ENCODE peak calls at places on chromosomes 6 and 20, in five cellular contexts. X is nephron progenitor cell, Y is AG09309, R is AG09319, L is endothelial cell. C is an unnamed sample.

GRCh38 chr6:32082951-32083350 is 26.2 kb downstream of the TNXB start:
- DNase-seq in Y (peak; percentile 85), L (no peak), R (peak; percentile 85), X (no peak), C (peak; percentile 86)

GRCh38 chr20:49668181-49668877 is 45.3 kb downstream of the B4GALT5 start:
- DNase-seq in R (no peak), X (peak; percentile 23), Y (no peak), L (no peak), C (no peak)

GRCh38 chr20:5719861-5720401 is 30.3 kb upstream of the SHLD1 start:
- DNase-seq in R (no peak), L (no peak), Y (no peak), X (no peak), C (no peak)

GRCh38 chr6:136767583-136768307 is 24.5 kb downstream of the MAP3K5 start:
- DNase-seq in L (no peak), R (no peak), X (no peak), Y (no peak), C (peak; percentile 78)

GRCh38 chr6:54244430-54244829 is 63.8 kb upstream of the TINAG start:
- DNase-seq in R (no peak), L (no peak), X (no peak), Y (no peak), C (peak; percentile 18)

GRCh38 chr6:5398530-5398929 is 137.2 kb downstream of the FARS2 start:
- DNase-seq in Y (peak; percentile 27), L (no peak), R (no peak), X (no peak), C (peak; percentile 59)

GRCh38 chr6:166477647-166478365 is 95.1 kb upstream of the MPC1 start:
- DNase-seq in R (no peak), Y (no peak), X (no peak), L (no peak), C (no peak)

GRCh38 chr6:159461266-159461665 is 231.8 kb downstream of the SOD2 start:
- DNase-seq in X (no peak), L (no peak), Y (no peak), R (no peak), C (peak; percentile 8)

GRCh38 chr6:155495011-155495768 is 39.6 kb upstream of the NOX3 start:
- DNase-seq in R (peak; percentile 88), L (peak; percentile 25), X (peak; percentile 28), Y (peak; percentile 90), C (peak; percentile 99)

GRCh38 chr20:62237772-62238568 is at the start of gene OSBPL2:
- DNase-seq in R (peak; percentile 94), Y (peak; percentile 86), L (peak; percentile 100), X (peak; percentile 99), C (peak; percentile 98)
- TF ChIP-seq CTCF in R (no peak), Y (no peak), L (no peak), X (no peak), C (no peak)

DNA sequence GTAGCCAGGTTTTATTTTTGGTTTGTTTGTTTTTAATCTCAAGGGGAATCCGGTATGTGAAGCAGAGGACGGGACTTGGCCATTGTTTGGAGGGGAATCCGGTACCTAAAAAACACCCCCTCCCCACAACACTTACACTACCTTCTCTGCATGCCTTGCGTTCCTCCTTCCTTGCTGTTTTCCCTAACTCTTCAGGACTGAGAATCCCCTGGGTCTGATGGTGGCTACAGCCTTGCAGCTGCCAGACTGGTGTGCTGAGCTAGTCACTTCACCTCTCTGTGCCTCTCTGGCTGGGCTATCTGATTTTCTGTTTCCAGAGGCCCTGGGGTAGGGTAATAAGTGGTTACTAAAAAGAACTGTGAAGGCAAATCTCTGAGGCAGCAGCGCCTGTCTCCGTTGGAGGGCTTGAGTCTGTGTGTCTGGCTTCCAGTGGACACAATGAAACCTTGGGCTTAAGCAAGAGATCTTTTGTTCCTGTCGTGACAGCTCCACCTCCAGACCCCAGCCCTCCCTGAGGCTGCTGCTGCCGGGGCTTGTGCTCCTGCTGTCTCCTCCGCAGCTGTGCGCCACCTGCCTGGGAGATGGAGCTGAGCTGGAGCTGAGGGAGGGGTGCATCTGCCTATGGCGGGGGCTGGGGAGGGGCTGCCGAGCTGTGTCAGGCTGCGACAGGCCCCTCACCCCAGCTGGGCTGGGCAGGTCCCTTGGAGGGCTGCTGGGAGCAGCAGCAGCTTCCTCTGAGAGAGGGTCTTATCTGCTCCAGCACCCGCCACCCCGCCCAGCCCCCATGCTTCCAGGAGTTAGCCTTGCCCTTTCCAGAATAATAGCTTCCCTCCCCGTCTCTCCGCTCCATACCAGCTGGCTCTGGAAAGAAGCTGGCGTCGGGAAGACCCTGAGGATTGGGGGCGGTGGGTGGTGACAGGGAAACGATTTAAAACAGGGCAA is 65.8 kb upstream of the CCDC167 start:
- DNase-seq in X (peak; percentile 64), L (peak; percentile 63), R (no peak), Y (no peak), C (no peak)
- TF ChIP-seq CTCF in X (no peak), L (no peak), R (no peak), Y (peak; percentile 11), C (no peak)

GRCh38 chr20:33285861-33286495 is 3.0 kb downstream of the BPIFB1 start:
- DNase-seq in R (no peak), Y (no peak), X (no peak), L (no peak), C (no peak)

GRCh38 chr20:33291830-33292355 is 8.9 kb downstream of the BPIFB1 start:
- DNase-seq in X (peak; percentile 76), Y (no peak), R (no peak), L (peak; percentile 77), C (peak; percentile 4)

GRCh38 chr20:33287884-33288283 is 4.9 kb downstream of the BPIFB1 start:
- DNase-seq in L (no peak), Y (no peak), X (no peak), R (no peak), C (no peak)

GRCh38 chr20:33291416-33291815 is 8.4 kb downstream of the BPIFB1 start:
- DNase-seq in L (no peak), X (no peak), R (no peak), Y (no peak), C (no peak)

DNA sequence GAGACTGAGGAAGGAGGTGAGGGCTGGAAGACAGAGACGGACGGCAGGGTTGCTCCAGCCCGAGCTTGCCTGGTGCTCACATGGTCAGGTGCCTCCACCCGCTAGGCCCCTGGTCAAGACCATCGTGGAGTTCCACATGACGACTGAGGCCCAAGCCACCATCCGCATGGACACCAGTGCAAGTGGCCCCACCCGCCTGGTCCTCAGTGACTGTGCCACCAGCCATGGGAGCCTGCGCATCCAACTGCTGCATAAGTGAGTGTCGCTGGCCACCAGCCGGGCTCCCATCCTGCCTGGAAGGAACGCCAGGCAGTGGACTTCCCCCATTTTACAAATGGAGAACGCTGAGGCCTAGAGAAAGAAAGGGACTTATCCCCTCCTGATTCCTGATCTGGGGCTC is 7.8 kb downstream of the BPIFB1 start:
- DNase-seq in Y (no peak), X (no peak), R (no peak), L (no peak), C (no peak)
- TF ChIP-seq CTCF in Y (no peak), X (no peak), R (no peak), L (no peak), C (no peak)

GRCh38 chr20:56245761-56246160 is 2.8 kb upstream of the MC3R start:
- DNase-seq in L (no peak), X (no peak), R (no peak), Y (no peak), C (peak; percentile 59)

GRCh38 chr20:56247954-56248782 is at the start of gene MC3R:
- DNase-seq in Y (peak; percentile 14), X (peak; percentile 30), R (peak; percentile 3), L (no peak), C (peak; percentile 34)

GRCh38 chr20:56244259-56244658 is 4.3 kb upstream of the MC3R start:
- DNase-seq in Y (no peak), X (no peak), R (no peak), L (no peak), C (no peak)

GRCh38 chr20:56249244-56249955 is 868 bp downstream of the MC3R start:
- DNase-seq in Y (no peak), R (no peak), X (peak; percentile 44), L (no peak), C (peak; percentile 36)
- TF ChIP-seq CTCF in Y (peak; percentile 45), R (peak; percentile 21), X (no peak), L (no peak), C (peak; percentile 64)

DNA sequence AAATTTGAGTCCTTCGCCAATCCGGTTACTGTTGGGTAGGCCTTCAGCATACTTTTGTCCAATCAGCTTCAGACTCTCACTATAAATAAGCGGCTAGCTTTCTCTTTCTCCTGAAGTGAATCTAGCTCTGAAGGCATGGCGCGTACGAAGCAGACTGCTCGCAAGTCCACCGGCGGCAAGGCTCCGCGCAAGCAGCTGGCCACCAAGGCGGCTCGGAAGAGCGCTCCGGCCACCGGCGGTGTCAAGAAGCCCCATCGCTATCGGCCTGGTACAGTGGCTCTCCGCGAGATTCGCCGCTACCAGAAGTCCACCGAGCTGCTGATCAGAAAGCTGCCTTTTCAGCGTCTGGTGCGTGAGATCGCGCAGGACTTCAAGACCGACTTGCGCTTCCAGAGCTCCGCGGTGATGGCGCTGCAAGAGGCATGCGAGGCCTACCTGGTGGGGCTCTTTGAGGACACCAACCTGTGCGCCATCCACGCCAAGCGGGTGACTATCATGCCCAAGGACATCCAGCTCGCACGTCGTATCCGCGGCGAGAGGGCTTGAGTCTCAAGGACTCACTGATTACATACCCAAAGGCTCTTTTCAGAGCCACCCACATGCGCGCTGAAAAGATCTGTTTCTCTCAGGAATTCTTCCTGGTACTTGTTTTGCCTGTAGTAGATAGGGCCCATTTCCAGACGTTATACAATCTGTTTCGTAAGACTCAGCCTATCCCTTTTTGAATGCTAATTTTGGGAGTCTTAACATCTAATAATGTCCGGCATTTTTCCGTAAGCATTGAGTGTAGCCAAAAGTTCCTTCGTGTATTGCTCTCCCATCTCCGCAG is 102.0 kb downstream of the OR2B2 start:
- DNase-seq in Y (peak; percentile 95), L (peak; percentile 56), R (peak; percentile 94), X (peak; percentile 68), C (peak; percentile 98)
- TF ChIP-seq CTCF in Y (no peak), L (no peak), R (peak; percentile 1), X (no peak), C (no peak)

DNA sequence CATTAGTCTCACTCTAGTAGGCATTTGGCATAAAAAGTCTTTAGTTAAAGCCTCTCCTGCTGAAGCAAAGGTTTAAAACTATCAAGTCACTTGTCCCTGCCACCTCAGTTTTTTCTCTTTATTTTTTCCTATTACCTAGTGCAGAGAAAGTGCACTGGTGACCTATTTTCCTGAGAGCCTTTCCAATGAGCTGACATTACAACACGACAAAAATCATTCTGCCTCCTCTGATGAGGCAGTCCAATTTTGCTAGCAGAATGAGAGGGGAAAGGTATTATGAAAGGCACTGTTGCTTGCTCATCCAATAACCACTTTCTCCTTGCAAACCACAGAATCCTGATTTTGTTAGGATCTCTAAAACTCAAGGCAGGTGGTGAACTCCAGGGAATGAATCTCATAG is 73.3 kb upstream of the SGK1 start:
- DNase-seq in Y (no peak), X (no peak), L (no peak), R (no peak), C (no peak)
- TF ChIP-seq CTCF in Y (no peak), X (no peak), L (no peak), R (no peak), C (no peak)

GRCh38 chr20:23058240-23058639 is 8.8 kb upstream of the THBD start:
- DNase-seq in R (no peak), Y (no peak), X (no peak), L (no peak), C (no peak)
- TF ChIP-seq CTCF in R (no peak), Y (no peak), X (peak; percentile 19), L (no peak), C (no peak)

GRCh38 chr6:157989541-157990289 is 8.1 kb downstream of the SYNJ2 start:
- DNase-seq in X (no peak), R (no peak), L (no peak), Y (no peak), C (peak; percentile 32)
- TF ChIP-seq CTCF in X (no peak), R (peak; percentile 10), L (no peak), Y (peak; percentile 9), C (no peak)

C was measured in fibroblast of villous mesenchyme.